ENCODE peak calls at places on chromosomes 2 and 18, in four cellular contexts. L is tibial artery, P is IMR-90, W is cardiac muscle cell. K is an unnamed sample.

GRCh38 chr18:33051397-33051796 is 278.6 kb upstream of the KLHL14 start:
- DNase-seq in L (no peak), P (no peak), W (no peak), K (no peak)

GRCh38 chr2:64311948-64312621 is 141.9 kb upstream of the LGALSL start:
- DNase-seq in P (peak), W (peak), L (peak), K (peak)

GRCh38 chr2:152618188-152618564 is 99.1 kb downstream of the PRPF40A start:
- DNase-seq in P (no peak), L (no peak), W (no peak), K (no peak)

GRCh38 chr2:30326497-30326896 is 95.2 kb downstream of the LBH start:
- DNase-seq in L (no peak), W (no peak), P (no peak), K (no peak)

GRCh38 chr18:48345596-48345995 is 63.6 kb downstream of the ZBTB7C start:
- DNase-seq in L (no peak), W (peak), P (peak), K (no peak)

GRCh38 chr2:219274392-219274921 is 4.7 kb upstream of the DNAJB2 start:
- DNase-seq in L (no peak), P (peak), W (peak), K (no peak)

GRCh38 chr2:172398444-172398843 is 28.9 kb upstream of the ITGA6 start:
- DNase-seq in W (no peak), P (no peak), L (no peak), K (no peak)

GRCh38 chr2:101011152-101011551 is 9.1 kb downstream of the RPL31 start:
- DNase-seq in W (no peak), L (no peak), P (no peak), K (no peak)

GRCh38 chr2:119431155-119431975 is at the start of gene TMEM37:
- DNase-seq in P (peak), W (peak), L (peak), K (no peak)

GRCh38 chr2:223759569-223760430 is 77.6 kb downstream of the AP1S3 start:
- DNase-seq in L (no peak), W (peak), P (peak), K (no peak)

GRCh38 chr2:237702439-237703397 is 75.3 kb downstream of the LRRFIP1 start:
- DNase-seq in W (peak), L (peak), P (peak), K (no peak)

GRCh38 chr2:47561906-47562305 is 158.9 kb downstream of the MSH2 start:
- DNase-seq in W (no peak), P (no peak), L (no peak), K (no peak)

GRCh38 chr18:49751427-49752094 is 61.8 kb downstream of the ACAA2 start:
- DNase-seq in L (peak), W (no peak), P (no peak), K (no peak)

GRCh38 chr2:19114754-19115231 is 243.6 kb downstream of the OSR1 start:
- DNase-seq in L (no peak), W (peak), P (no peak), K (no peak)

GRCh38 chr18:54020346-54020745 is 204.1 kb downstream of the MBD2 start:
- DNase-seq in L (no peak), W (no peak), P (no peak), K (no peak)

GRCh38 chr18:10755855-10756254 is 230.0 kb downstream of the NAPG start:
- DNase-seq in W (no peak), P (no peak), L (no peak), K (no peak)

GRCh38 chr2:86297382-86298147 is 39.9 kb downstream of the REEP1 start:
- DNase-seq in L (no peak), W (no peak), P (no peak), K (no peak)

GRCh38 chr2:70647873-70648481 is 94.4 kb upstream of the TGFA start:
- DNase-seq in L (no peak), P (peak), W (peak), K (peak)

GRCh38 chr18:10519999-10520935 is 5.6 kb upstream of the NAPG start:
- DNase-seq in L (peak), W (peak), P (peak), K (peak)

GRCh38 chr18:57441395-57441794 is 6.2 kb downstream of the ONECUT2 start:
- DNase-seq in L (no peak), W (peak), P (peak), K (no peak)

GRCh38 chr2:49306925-49307324 is 152.6 kb upstream of the FSHR start:
- DNase-seq in L (no peak), W (peak), P (no peak), K (no peak)

GRCh38 chr2:86541282-86541681 is 22.0 kb downstream of the CHMP3 start:
- DNase-seq in W (peak), L (no peak), P (no peak), K (no peak)

GRCh38 chr18:55781481-55781957 is 193.5 kb upstream of the TCF4 start:
- DNase-seq in P (peak), W (peak), L (no peak), K (peak)

GRCh38 chr2:20411361-20411894 is 35.4 kb upstream of the RHOB start:
- DNase-seq in W (peak), L (peak), P (peak), K (peak)

GRCh38 chr2:20057268-20057667 is 5.8 kb upstream of the LAPTM4A start:
- DNase-seq in W (no peak), P (no peak), L (no peak), K (no peak)

GRCh38 chr2:217151509-217152206 is 291.8 kb upstream of the TNP1 start:
- DNase-seq in W (peak), L (no peak), P (no peak), K (no peak)

GRCh38 chr18:79195716-79196683 is 126.8 kb downstream of the ATP9B start:
- DNase-seq in P (no peak), W (no peak), L (no peak), K (no peak)

GRCh38 chr2:88187927-88188326 is 17.8 kb downstream of the THNSL2 start:
- DNase-seq in L (no peak), P (no peak), W (no peak), K (no peak)

GRCh38 chr2:31318360-31319336 is 84.7 kb downstream of the EHD3 start:
- DNase-seq in L (no peak), P (peak), W (peak), K (no peak)

GRCh38 chr2:191795711-191796110 is 51.2 kb downstream of the CAVIN2 start:
- DNase-seq in L (no peak), W (no peak), P (no peak), K (no peak)

GRCh38 chr2:133418021-133418420 is 150.2 kb downstream of the NCKAP5 start:
- DNase-seq in W (no peak), P (no peak), L (no peak), K (no peak)

GRCh38 chr2:85846411-85846810 is 42.4 kb downstream of the ST3GAL5 start:
- DNase-seq in W (no peak), L (no peak), P (peak), K (no peak)

GRCh38 chr2:130346741-130347066 is 4.0 kb downstream of the IMP4 start:
- DNase-seq in L (no peak), P (no peak), W (no peak), K (no peak)
- H3K27ac ChIP-seq in L (no peak), P (no peak), W (no peak), K (no peak)

DNA sequence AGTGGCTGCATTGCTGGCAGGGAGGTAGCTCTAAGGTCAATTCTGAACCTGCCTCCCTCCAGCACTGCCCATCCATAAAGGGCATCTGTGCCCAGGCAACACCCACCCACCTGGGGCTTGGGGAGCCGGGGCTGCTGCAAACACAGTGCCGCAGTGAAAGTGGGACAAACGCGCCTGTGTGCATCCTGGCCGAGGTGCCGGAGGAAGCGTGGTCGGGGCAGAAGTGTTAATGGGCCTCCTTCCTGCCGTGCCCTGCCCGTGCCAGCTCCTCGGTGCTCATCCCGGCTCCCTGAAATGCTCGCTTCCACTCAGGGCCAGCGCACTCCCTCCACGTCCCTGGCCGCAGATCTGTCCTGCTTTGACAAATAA is 55.7 kb downstream of the ZFP36L2 start:
- DNase-seq in L (no peak), W (no peak), P (no peak), K (no peak)
- H3K4me3 ChIP-seq in L (no peak), W (no peak), P (no peak), K (no peak)

DNA sequence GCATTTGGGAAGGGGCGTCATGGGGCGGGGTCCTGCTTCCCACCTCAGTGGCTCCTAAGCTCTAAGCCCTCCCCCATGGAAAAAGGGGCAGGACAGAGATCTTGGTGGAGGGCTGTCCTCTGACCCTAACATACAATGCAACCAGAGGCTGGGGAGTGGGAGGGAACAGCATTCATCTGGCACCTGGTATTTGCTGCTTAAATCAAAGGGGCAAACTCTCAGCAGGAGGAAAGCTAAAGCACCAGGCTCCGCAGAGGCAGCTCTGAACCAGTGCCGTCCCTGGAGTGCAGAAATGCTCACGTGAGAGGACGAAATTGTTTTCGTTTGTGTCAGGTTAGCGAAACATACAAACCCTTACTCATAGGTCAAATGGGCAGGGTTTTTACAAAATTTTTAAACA is 92.7 kb upstream of the PXDN start:
- DNase-seq in W (no peak), L (peak), P (no peak), K (no peak)
- H3K27ac ChIP-seq in W (no peak), L (peak), P (no peak), K (no peak)

DNA sequence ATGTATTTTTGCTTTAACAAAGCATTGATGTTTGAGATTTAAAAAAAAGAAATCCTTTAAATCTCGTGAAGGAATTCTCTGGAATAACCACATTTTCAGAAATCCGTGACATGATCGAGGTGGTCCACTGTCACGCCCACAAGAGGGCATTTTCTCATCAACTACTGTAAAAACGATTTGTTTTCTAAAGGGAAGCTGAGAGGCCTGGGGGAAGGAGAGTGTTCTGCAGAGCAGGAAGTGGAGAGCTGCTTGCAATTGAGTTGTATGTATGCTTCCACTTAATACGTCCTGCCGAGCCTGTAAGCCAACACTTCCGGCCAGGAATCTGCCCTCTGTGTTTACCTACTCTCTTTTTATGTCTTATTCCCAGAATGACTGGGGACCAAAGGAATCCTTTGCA is 19.4 kb downstream of the KLHL29 start:
- DNase-seq in P (peak), L (no peak), W (peak), K (no peak)
- H3K4me3 ChIP-seq in P (no peak), L (no peak), W (no peak), K (peak)

GRCh38 chr2:68258854-68259253 is 6.5 kb upstream of the PPP3R1 start:
- DNase-seq in P (peak), L (no peak), W (no peak), K (no peak)
- H3K27ac ChIP-seq in P (peak), L (no peak), W (no peak), K (peak)

GRCh38 chr2:10924859-10925258 is 13.1 kb downstream of the KCNF1 start:
- DNase-seq in W (no peak), L (no peak), P (no peak), K (peak)

GRCh38 chr2:10923965-10924364 is 12.2 kb downstream of the KCNF1 start:
- DNase-seq in W (no peak), P (no peak), L (peak), K (no peak)

GRCh38 chr2:10923007-10923372 is 11.3 kb downstream of the KCNF1 start:
- DNase-seq in W (no peak), P (no peak), L (no peak), K (no peak)

GRCh38 chr2:10926191-10926830 is 14.6 kb downstream of the KCNF1 start:
- DNase-seq in W (no peak), L (no peak), P (no peak), K (no peak)

DNA sequence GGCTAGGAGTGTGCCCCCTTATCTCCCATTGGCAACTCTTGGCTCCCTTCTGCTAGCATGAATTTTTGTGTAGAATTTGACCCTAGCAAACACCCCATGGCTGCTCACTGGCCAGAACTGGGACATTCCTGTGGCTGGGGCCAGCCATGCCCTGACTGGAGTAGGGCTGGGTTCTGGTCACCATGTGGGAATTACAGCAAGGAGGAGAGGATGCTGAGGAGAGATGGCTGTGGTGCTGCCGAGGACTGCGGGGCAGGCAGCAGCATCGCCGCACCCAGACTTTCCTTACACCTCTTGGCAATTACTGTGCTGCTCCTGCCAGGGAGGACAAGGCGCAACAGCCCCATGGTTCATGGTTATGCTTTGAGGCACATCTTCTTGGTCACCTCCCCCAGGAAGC is 12.7 kb downstream of the KCNF1 start:
- DNase-seq in P (no peak), W (no peak), L (no peak), K (no peak)
- H3K4me3 ChIP-seq in P (no peak), W (no peak), L (no peak), K (no peak)

GRCh38 chr2:239395524-239395923 is 5.3 kb downstream of the HDAC4 start:
- DNase-seq in L (no peak), P (no peak), W (no peak), K (no peak)
- H3K27ac ChIP-seq in L (no peak), P (no peak), W (no peak), K (no peak)

DNA sequence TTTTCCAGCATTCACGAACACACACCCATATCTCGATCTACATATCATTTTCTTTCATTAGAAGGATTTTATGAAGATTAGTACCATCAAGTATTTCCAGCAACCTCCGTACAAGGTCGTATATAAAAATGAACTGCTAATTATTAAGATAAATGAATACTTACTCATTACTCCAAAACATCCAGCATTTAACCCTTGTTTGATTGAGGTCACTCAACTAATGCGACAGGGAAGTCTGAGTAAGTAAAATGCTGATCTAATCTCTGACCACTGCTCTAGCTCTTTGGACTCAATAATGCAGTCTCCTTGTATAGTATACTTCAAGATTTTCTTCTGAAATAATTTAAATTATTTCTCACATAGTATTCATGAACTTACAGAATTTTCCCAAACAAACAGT is 2.0 kb downstream of the ABHD3 start:
- DNase-seq in P (no peak), L (no peak), W (no peak), K (no peak)
- H3K4me3 ChIP-seq in P (no peak), L (no peak), W (no peak), K (no peak)